ENCODE peak calls at places on chromosomes 3 and 15, in four cellular contexts. J is sigmoid colon; Z is skeletal muscle cell; F is effector CD4-positive, alpha-beta T cell. V is an unnamed sample.

GRCh38 chr3:143035466-143036214 is 34.3 kb downstream of the U2SURP start:
- DNase-seq in Z (no peak), J (no peak), F (no peak), V (no peak)

GRCh38 chr15:83112959-83113299 is 5.5 kb downstream of the TM6SF1 start:
- DNase-seq in J (no peak), Z (no peak), F (no peak), V (no peak)

GRCh38 chr3:13525827-13526625 is 22.9 kb upstream of the FBLN2 start:
- DNase-seq in Z (no peak), J (no peak), F (no peak), V (no peak)

GRCh38 chr15:35471024-35471423 is 74.9 kb downstream of the DPH6 start:
- DNase-seq in Z (no peak), F (no peak), J (no peak), V (no peak)

GRCh38 chr15:78105541-78106241 is 13.3 kb downstream of the SH2D7 start:
- DNase-seq in J (peak), Z (no peak), F (no peak), V (no peak)

GRCh38 chr3:194306109-194306686 is 44.9 kb downstream of the CPN2 start:
- DNase-seq in F (no peak), J (peak), Z (no peak), V (no peak)

GRCh38 chr3:134446800-134447199 is 39.0 kb downstream of the ANAPC13 start:
- DNase-seq in Z (peak), J (no peak), F (no peak), V (no peak)

GRCh38 chr3:138875754-138876664 is 41.3 kb upstream of the PIK3CB start:
- DNase-seq in J (no peak), Z (no peak), F (no peak), V (no peak)

GRCh38 chr15:67836955-67837354 is 2.9 kb downstream of the RNU6-1 start:
- DNase-seq in Z (no peak), J (peak), F (no peak), V (no peak)

GRCh38 chr15:99320374-99321215 is 69.3 kb downstream of the LRRC28 start:
- DNase-seq in J (no peak), F (no peak), Z (no peak), V (no peak)

GRCh38 chr3:52786330-52787215 is 8.0 kb upstream of the ITIH3 start:
- DNase-seq in J (peak), Z (no peak), F (no peak), V (no peak)

GRCh38 chr3:60229502-60229901 is 1021.8 kb downstream of the FHIT start:
- DNase-seq in Z (no peak), J (no peak), F (no peak), V (no peak)

GRCh38 chr3:61032991-61033390 is 218.3 kb downstream of the FHIT start:
- DNase-seq in J (no peak), F (no peak), Z (no peak), V (no peak)

GRCh38 chr3:51353566-51354140 is 31.4 kb upstream of the MANF start:
- DNase-seq in Z (no peak), J (peak), F (no peak), V (no peak)

GRCh38 chr3:119084371-119085069 is 49.9 kb upstream of the IGSF11 start:
- DNase-seq in F (no peak), J (no peak), Z (no peak), V (no peak)

GRCh38 chr3:48130321-48130881 is 57.8 kb downstream of the CDC25A start:
- DNase-seq in F (no peak), Z (peak), J (peak), V (no peak)

GRCh38 chr15:61831505-61831921 is 228.7 kb downstream of the VPS13C start:
- DNase-seq in J (no peak), Z (no peak), F (no peak), V (no peak)

GRCh38 chr15:63338170-63338569 is 43.5 kb downstream of the CA12 start:
- DNase-seq in Z (peak), F (no peak), J (no peak), V (no peak)